ENCODE peak calls at places on chromosomes 1 and 21, in seven cellular contexts. One of them, this sample, is unnamed.

GRCh38 chr1:23567629-23567995 is 8.3 kb upstream of the ID3 start:
- DNase-seq in CD4-positive, alpha-beta T cell: no peak
- DNase-seq in fibroblast of lung: no peak
- DNase-seq in neural progenitor cell: no peak
- DNase-seq in A549: no peak
- DNase-seq in body of pancreas: no peak
- DNase-seq in heart right ventricle: no peak
- DNase-seq in this sample: no peak

GRCh38 chr21:35020446-35020845 is 28.7 kb downstream of the RUNX1 start:
- DNase-seq in CD4-positive, alpha-beta T cell: no peak
- DNase-seq in body of pancreas: no peak
- DNase-seq in fibroblast of lung: no peak
- DNase-seq in heart right ventricle: no peak
- DNase-seq in A549: no peak
- DNase-seq in neural progenitor cell: no peak
- DNase-seq in this sample: no peak

GRCh38 chr1:24897263-24898151 is 32.6 kb downstream of the RUNX3 start:
- DNase-seq in A549: no peak
- DNase-seq in body of pancreas: no peak
- DNase-seq in CD4-positive, alpha-beta T cell: no peak
- DNase-seq in fibroblast of lung: no peak
- DNase-seq in neural progenitor cell: no peak
- DNase-seq in heart right ventricle: no peak
- DNase-seq in this sample: no peak

GRCh38 chr1:45767035-45767434 is 16.6 kb upstream of the IPP start:
- DNase-seq in fibroblast of lung: peak; percentile 59
- DNase-seq in A549: no peak
- DNase-seq in neural progenitor cell: no peak
- DNase-seq in CD4-positive, alpha-beta T cell: no peak
- DNase-seq in heart right ventricle: no peak
- DNase-seq in body of pancreas: no peak
- DNase-seq in this sample: no peak

GRCh38 chr1:241963722-241964121 is 6.2 kb downstream of the BECN2 start:
- DNase-seq in CD4-positive, alpha-beta T cell: no peak
- DNase-seq in A549: no peak
- DNase-seq in heart right ventricle: no peak
- DNase-seq in fibroblast of lung: no peak
- DNase-seq in neural progenitor cell: no peak
- DNase-seq in body of pancreas: no peak
- DNase-seq in this sample: no peak

GRCh38 chr1:246577082-246577719 is 10.9 kb downstream of the CNST start:
- DNase-seq in heart right ventricle: no peak
- DNase-seq in neural progenitor cell: no peak
- DNase-seq in body of pancreas: no peak
- DNase-seq in CD4-positive, alpha-beta T cell: no peak
- DNase-seq in fibroblast of lung: no peak
- DNase-seq in A549: no peak
- DNase-seq in this sample: no peak

GRCh38 chr1:58718435-58718834 is 18.6 kb upstream of the MYSM1 start:
- DNase-seq in A549: no peak
- DNase-seq in heart right ventricle: no peak
- DNase-seq in CD4-positive, alpha-beta T cell: no peak
- DNase-seq in fibroblast of lung: no peak
- DNase-seq in body of pancreas: no peak
- DNase-seq in neural progenitor cell: no peak
- DNase-seq in this sample: no peak

GRCh38 chr1:44786138-44786840 is 1.7 kb downstream of the BEST4 start:
- DNase-seq in neural progenitor cell: peak; percentile 84
- DNase-seq in heart right ventricle: peak; percentile 73
- DNase-seq in CD4-positive, alpha-beta T cell: peak; percentile 68
- DNase-seq in body of pancreas: peak; percentile 84
- DNase-seq in A549: peak; percentile 77
- DNase-seq in fibroblast of lung: peak; percentile 68
- DNase-seq in this sample: no peak

GRCh38 chr1:184622136-184622823 is 132.4 kb downstream of the EDEM3 start:
- DNase-seq in CD4-positive, alpha-beta T cell: no peak
- DNase-seq in body of pancreas: peak; percentile 33
- DNase-seq in heart right ventricle: peak; percentile 65
- DNase-seq in neural progenitor cell: no peak
- DNase-seq in A549: no peak
- DNase-seq in fibroblast of lung: peak; percentile 69
- DNase-seq in this sample: no peak

GRCh38 chr1:192759104-192759503 is 49.7 kb upstream of the RGS2 start:
- DNase-seq in heart right ventricle: no peak
- DNase-seq in neural progenitor cell: no peak
- DNase-seq in fibroblast of lung: no peak
- DNase-seq in CD4-positive, alpha-beta T cell: no peak
- DNase-seq in body of pancreas: no peak
- DNase-seq in A549: no peak
- DNase-seq in this sample: no peak

GRCh38 chr1:70084314-70084915 is 121.0 kb downstream of the LRRC40 start:
- DNase-seq in A549: no peak
- DNase-seq in CD4-positive, alpha-beta T cell: no peak
- DNase-seq in fibroblast of lung: peak; percentile 22
- DNase-seq in neural progenitor cell: no peak
- DNase-seq in heart right ventricle: no peak
- DNase-seq in body of pancreas: no peak
- DNase-seq in this sample: no peak

GRCh38 chr1:19640363-19641316 is 3.5 kb upstream of the NBL1 start:
- DNase-seq in neural progenitor cell: peak; percentile 94
- DNase-seq in heart right ventricle: no peak
- DNase-seq in fibroblast of lung: peak; percentile 25
- DNase-seq in CD4-positive, alpha-beta T cell: no peak
- DNase-seq in body of pancreas: peak; percentile 29
- DNase-seq in A549: peak; percentile 60
- DNase-seq in this sample: no peak

GRCh38 chr1:119141020-119141424 is 569 bp upstream of the WARS2 start:
- DNase-seq in fibroblast of lung: no peak
- DNase-seq in body of pancreas: peak; percentile 16
- DNase-seq in heart right ventricle: peak; percentile 26
- DNase-seq in neural progenitor cell: peak; percentile 19
- DNase-seq in A549: no peak
- DNase-seq in CD4-positive, alpha-beta T cell: peak; percentile 26
- DNase-seq in this sample: no peak

GRCh38 chr21:36450511-36450910 is 29.4 kb downstream of the CLDN14 start:
- DNase-seq in CD4-positive, alpha-beta T cell: no peak
- DNase-seq in fibroblast of lung: peak; percentile 86
- DNase-seq in heart right ventricle: no peak
- DNase-seq in A549: no peak
- DNase-seq in neural progenitor cell: no peak
- DNase-seq in body of pancreas: no peak
- DNase-seq in this sample: no peak

GRCh38 chr1:4693316-4693715 is 38.9 kb downstream of the AJAP1 start:
- DNase-seq in neural progenitor cell: no peak
- DNase-seq in A549: no peak
- DNase-seq in body of pancreas: no peak
- DNase-seq in heart right ventricle: no peak
- DNase-seq in CD4-positive, alpha-beta T cell: no peak
- DNase-seq in fibroblast of lung: no peak
- DNase-seq in this sample: no peak
- H3K9me3 ChIP-seq in neural progenitor cell: no peaks in the 10 kb centered on the region
- H3K9me3 ChIP-seq in A549: no peaks in the 10 kb centered on the region
- H3K9me3 ChIP-seq in body of pancreas: no peaks in the 10 kb centered on the region
- H3K9me3 ChIP-seq in heart right ventricle: no peaks in the 10 kb centered on the region
- H3K9me3 ChIP-seq in CD4-positive, alpha-beta T cell: no peaks in the 10 kb centered on the region
- H3K9me3 ChIP-seq in fibroblast of lung: no peaks in the 10 kb centered on the region
- H3K9me3 ChIP-seq in this sample: no peaks in the 10 kb centered on the region

DNA sequence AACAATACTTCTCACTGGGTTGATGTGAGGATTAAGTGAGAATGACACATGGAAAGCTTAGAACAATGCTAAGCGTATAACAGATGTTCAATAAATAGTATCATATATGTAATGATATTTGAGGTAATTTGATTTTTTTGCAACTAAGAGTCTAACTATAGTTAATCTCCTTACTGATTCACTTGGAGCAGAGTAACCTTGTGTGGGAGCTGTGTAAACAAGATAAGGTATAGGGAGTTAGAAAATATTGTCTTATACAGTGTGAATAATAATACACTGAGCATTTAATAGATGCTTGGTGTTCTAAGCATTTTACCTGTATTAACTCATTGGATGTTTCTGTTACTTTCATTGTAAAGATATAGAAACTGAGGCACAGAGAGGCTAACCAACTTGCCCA is 15.9 kb downstream of the RALGPS2 start:
- DNase-seq in neural progenitor cell: no peak
- DNase-seq in A549: no peak
- DNase-seq in body of pancreas: no peak
- DNase-seq in fibroblast of lung: no peak
- DNase-seq in CD4-positive, alpha-beta T cell: no peak
- DNase-seq in heart right ventricle: no peak
- DNase-seq in this sample: no peak
- H3K9me3 ChIP-seq in neural progenitor cell: no peaks in the 10 kb centered on the region
- H3K9me3 ChIP-seq in A549: no peaks in the 10 kb centered on the region
- H3K9me3 ChIP-seq in body of pancreas: no peaks in the 10 kb centered on the region
- H3K9me3 ChIP-seq in fibroblast of lung: no peaks in the 10 kb centered on the region
- H3K9me3 ChIP-seq in CD4-positive, alpha-beta T cell: no peaks in the 10 kb centered on the region
- H3K9me3 ChIP-seq in heart right ventricle: no peaks in the 10 kb centered on the region
- H3K9me3 ChIP-seq in this sample: no peaks in the 10 kb centered on the region

GRCh38 chr1:31453384-31454079 is 40.5 kb downstream of the SERINC2 start:
- DNase-seq in CD4-positive, alpha-beta T cell: no peak
- DNase-seq in fibroblast of lung: no peak
- DNase-seq in body of pancreas: no peak
- DNase-seq in A549: no peak
- DNase-seq in neural progenitor cell: no peak
- DNase-seq in heart right ventricle: no peak
- DNase-seq in this sample: no peak

GRCh38 chr1:31460027-31460426 is 47.0 kb downstream of the SERINC2 start:
- DNase-seq in A549: no peak
- DNase-seq in neural progenitor cell: peak; percentile 68
- DNase-seq in fibroblast of lung: peak; percentile 10
- DNase-seq in body of pancreas: no peak
- DNase-seq in CD4-positive, alpha-beta T cell: no peak
- DNase-seq in heart right ventricle: no peak
- DNase-seq in this sample: no peak

GRCh38 chr1:31458287-31458896 is 45.4 kb downstream of the SERINC2 start:
- DNase-seq in body of pancreas: no peak
- DNase-seq in fibroblast of lung: no peak
- DNase-seq in heart right ventricle: no peak
- DNase-seq in CD4-positive, alpha-beta T cell: no peak
- DNase-seq in A549: no peak
- DNase-seq in neural progenitor cell: no peak
- DNase-seq in this sample: no peak
- H3K9me3 ChIP-seq in body of pancreas: peaks cover 21% of the 10 kb centered on the region
- H3K9me3 ChIP-seq in fibroblast of lung: peaks cover 3% of the 10 kb centered on the region
- H3K9me3 ChIP-seq in heart right ventricle: peaks cover 8% of the 10 kb centered on the region
- H3K9me3 ChIP-seq in CD4-positive, alpha-beta T cell: peaks cover 41% of the 10 kb centered on the region
- H3K9me3 ChIP-seq in A549: peaks cover 54% of the 10 kb centered on the region
- H3K9me3 ChIP-seq in neural progenitor cell: no peaks in the 10 kb centered on the region
- H3K9me3 ChIP-seq in this sample: peaks cover 41% of the 10 kb centered on the region

DNA sequence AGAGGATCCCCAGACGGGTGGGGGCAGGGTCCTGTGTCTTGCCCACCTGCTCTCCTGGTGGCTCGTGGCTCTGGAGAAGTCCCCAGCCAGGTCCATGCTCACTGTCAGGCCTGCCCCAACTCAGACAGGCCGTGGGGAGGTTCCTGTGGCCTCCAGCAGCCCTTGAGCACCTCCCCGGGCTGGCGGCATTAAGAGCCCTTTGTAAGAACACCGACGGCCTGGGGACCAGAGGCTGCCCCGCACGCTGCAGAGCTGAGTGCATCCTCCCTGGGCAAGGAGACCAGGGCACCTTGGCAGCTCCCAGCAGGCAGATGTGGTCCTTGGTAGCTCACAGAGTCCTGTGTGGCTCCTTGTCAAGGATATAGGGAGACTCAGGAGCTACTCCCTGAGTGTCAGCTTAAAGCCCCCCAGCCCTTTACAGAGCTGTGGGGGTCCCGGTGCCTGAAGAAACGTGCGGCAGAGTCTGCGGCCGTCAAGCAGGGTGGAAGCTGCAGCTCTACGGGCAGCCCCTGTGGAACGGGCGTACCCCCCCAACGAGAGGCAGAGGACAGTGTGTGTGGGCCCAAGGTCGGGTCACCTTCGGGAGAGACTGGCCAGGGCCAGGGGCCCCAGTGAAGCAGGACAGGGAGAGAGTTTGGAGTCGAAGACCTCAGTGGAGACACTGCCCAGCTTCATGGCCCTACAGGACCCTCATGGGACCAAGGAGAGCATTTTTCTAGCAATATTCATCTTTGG is 118.6 kb downstream of the PRDM16 start:
- DNase-seq in heart right ventricle: no peak
- DNase-seq in A549: no peak
- DNase-seq in neural progenitor cell: no peak
- DNase-seq in body of pancreas: no peak
- DNase-seq in CD4-positive, alpha-beta T cell: no peak
- DNase-seq in fibroblast of lung: no peak
- DNase-seq in this sample: no peak
- H3K9me3 ChIP-seq in heart right ventricle: no peaks in the 10 kb centered on the region
- H3K9me3 ChIP-seq in A549: no peaks in the 10 kb centered on the region
- H3K9me3 ChIP-seq in neural progenitor cell: no peaks in the 10 kb centered on the region
- H3K9me3 ChIP-seq in body of pancreas: no peaks in the 10 kb centered on the region
- H3K9me3 ChIP-seq in CD4-positive, alpha-beta T cell: no peaks in the 10 kb centered on the region
- H3K9me3 ChIP-seq in fibroblast of lung: no peaks in the 10 kb centered on the region
- H3K9me3 ChIP-seq in this sample: no peaks in the 10 kb centered on the region

GRCh38 chr1:81329061-81329460 is 471.7 kb upstream of the ADGRL2 start:
- DNase-seq in fibroblast of lung: no peak
- DNase-seq in neural progenitor cell: no peak
- DNase-seq in A549: no peak
- DNase-seq in body of pancreas: no peak
- DNase-seq in CD4-positive, alpha-beta T cell: no peak
- DNase-seq in heart right ventricle: no peak
- DNase-seq in this sample: no peak
- H3K9me3 ChIP-seq in fibroblast of lung: no peaks in the 10 kb centered on the region
- H3K9me3 ChIP-seq in neural progenitor cell: no peaks in the 10 kb centered on the region
- H3K9me3 ChIP-seq in A549: no peaks in the 10 kb centered on the region
- H3K9me3 ChIP-seq in body of pancreas: no peaks in the 10 kb centered on the region
- H3K9me3 ChIP-seq in CD4-positive, alpha-beta T cell: no peaks in the 10 kb centered on the region
- H3K9me3 ChIP-seq in heart right ventricle: no peaks in the 10 kb centered on the region
- H3K9me3 ChIP-seq in this sample: no peaks in the 10 kb centered on the region

GRCh38 chr1:2969011-2969869 is 52.0 kb upstream of the ACTRT2 start:
- DNase-seq in heart right ventricle: no peak
- DNase-seq in body of pancreas: no peak
- DNase-seq in neural progenitor cell: no peak
- DNase-seq in fibroblast of lung: no peak
- DNase-seq in A549: no peak
- DNase-seq in CD4-positive, alpha-beta T cell: no peak
- DNase-seq in this sample: no peak
- H3K9me3 ChIP-seq in heart right ventricle: no peaks in the 10 kb centered on the region
- H3K9me3 ChIP-seq in body of pancreas: no peaks in the 10 kb centered on the region
- H3K9me3 ChIP-seq in neural progenitor cell: no peaks in the 10 kb centered on the region
- H3K9me3 ChIP-seq in fibroblast of lung: no peaks in the 10 kb centered on the region
- H3K9me3 ChIP-seq in A549: no peaks in the 10 kb centered on the region
- H3K9me3 ChIP-seq in CD4-positive, alpha-beta T cell: no peaks in the 10 kb centered on the region
- H3K9me3 ChIP-seq in this sample: no peaks in the 10 kb centered on the region

This sample was measured in ascending aorta.